ENCODE peak calls at places on chromosomes 13 and 19, in eight cellular contexts. O, R, V, H, G, L, Y and E are unnamed samples.

GRCh38 chr13:109973279-109973678 is 186.9 kb upstream of the IRS2 start:
- DNase-seq in R (no peak), V (peak; percentile 69), O (no peak), H (no peak), Y (no peak), G (no peak), L (no peak), E (no peak)

GRCh38 chr13:97239943-97240788 is 18.0 kb downstream of the MBNL2 start:
- DNase-seq in Y (no peak), L (no peak), O (no peak), R (no peak), H (no peak), V (no peak), G (no peak), E (no peak)

GRCh38 chr19:17312481-17313113 is 3.2 kb downstream of the DDA1 start:
- DNase-seq in G (no peak), L (no peak), R (no peak), H (no peak), V (peak; percentile 84), Y (no peak), O (no peak), E (no peak)

GRCh38 chr19:3907626-3908265 is 25.1 kb upstream of the NMRK2 start:
- DNase-seq in Y (no peak), R (no peak), G (no peak), H (no peak), V (no peak), L (no peak), O (no peak), E (no peak)

GRCh38 chr13:20360041-20360491 is 127.9 kb upstream of the GJB6 start:
- DNase-seq in L (no peak), Y (no peak), H (peak; percentile 43), R (no peak), O (no peak), V (no peak), G (peak; percentile 80), E (no peak)

GRCh38 chr13:111121421-111121820 is 6.3 kb downstream of the ARHGEF7 start:
- DNase-seq in L (no peak), H (no peak), Y (no peak), O (no peak), G (no peak), V (no peak), R (no peak), E (no peak)

GRCh38 chr19:19405919-19406877 is 723 bp downstream of the GATAD2A start:
- DNase-seq in R (peak; percentile 49), G (peak; percentile 60), V (peak; percentile 91), H (peak; percentile 60), Y (no peak), L (no peak), O (no peak), E (peak; percentile 38)

GRCh38 chr13:30376426-30377311 is 45.6 kb upstream of the UBE2L5 start:
- DNase-seq in Y (peak; percentile 16), R (peak; percentile 45), H (no peak), O (peak; percentile 49), G (no peak), L (no peak), V (peak; percentile 81), E (no peak)

GRCh38 chr19:40217027-40217810 is 965 bp downstream of the TTC9B start:
- DNase-seq in L (no peak), R (peak; percentile 65), Y (no peak), V (no peak), G (no peak), O (no peak), H (no peak), E (no peak)

GRCh38 chr19:53772943-53773342 is 51.2 kb downstream of the NLRP12 start:
- DNase-seq in V (no peak), G (peak; percentile 51), L (peak; percentile 21), Y (no peak), H (peak; percentile 47), R (peak; percentile 44), O (no peak), E (peak; percentile 44)

GRCh38 chr13:46386426-46386995 is 541 bp downstream of the RUBCNL start:
- DNase-seq in V (no peak), O (no peak), Y (no peak), G (no peak), H (no peak), R (no peak), L (no peak), E (no peak)

GRCh38 chr19:38496603-38497487 is 63.4 kb downstream of the RYR1 start:
- DNase-seq in G (no peak), H (no peak), L (no peak), O (no peak), R (no peak), Y (no peak), V (no peak), E (peak; percentile 94)

GRCh38 chr19:32201661-32202060 is 143.7 kb upstream of the ZNF507 start:
- DNase-seq in L (no peak), V (no peak), G (no peak), Y (no peak), H (no peak), O (no peak), R (no peak), E (no peak)

GRCh38 chr13:64263285-64263684 is 2847.6 kb upstream of the PCDH20 start:
- DNase-seq in R (no peak), H (no peak), V (no peak), O (no peak), Y (no peak), G (no peak), L (no peak), E (no peak)

GRCh38 chr13:108679989-108680388 is 50.6 kb downstream of the MYO16 start:
- DNase-seq in G (no peak), R (no peak), L (no peak), V (no peak), H (no peak), O (no peak), Y (no peak), E (no peak)

GRCh38 chr13:32720026-32720425 is 133.8 kb downstream of the PDS5B start:
- DNase-seq in H (peak; percentile 48), R (no peak), V (no peak), G (no peak), L (no peak), Y (no peak), O (no peak), E (no peak)

GRCh38 chr19:3450796-3451411 is 29.4 kb downstream of the SMIM24 start:
- DNase-seq in R (peak; percentile 34), L (no peak), G (no peak), O (no peak), V (peak; percentile 92), Y (no peak), H (peak; percentile 100), E (peak; percentile 76)

GRCh38 chr19:3034845-3035541 is 5.9 kb upstream of the TLE2 start:
- DNase-seq in R (peak; percentile 51), Y (no peak), G (no peak), O (peak; percentile 1), V (no peak), H (peak; percentile 35), L (peak; percentile 67), E (no peak)

GRCh38 chr13:30615851-30616311 is 1.8 kb upstream of the USPL1 start:
- DNase-seq in V (no peak), G (no peak), R (no peak), Y (no peak), H (peak; percentile 41), L (no peak), O (no peak), E (no peak)

GRCh38 chr13:107713314-107713713 is 502.0 kb downstream of the LIG4 start:
- DNase-seq in Y (no peak), L (no peak), R (no peak), O (no peak), H (no peak), V (no peak), G (no peak), E (no peak)

GRCh38 chr13:28394422-28394821 is 100.5 kb downstream of the FLT1 start:
- DNase-seq in H (peak; percentile 34), G (no peak), Y (no peak), O (no peak), L (no peak), R (no peak), V (no peak), E (no peak)

DNA sequence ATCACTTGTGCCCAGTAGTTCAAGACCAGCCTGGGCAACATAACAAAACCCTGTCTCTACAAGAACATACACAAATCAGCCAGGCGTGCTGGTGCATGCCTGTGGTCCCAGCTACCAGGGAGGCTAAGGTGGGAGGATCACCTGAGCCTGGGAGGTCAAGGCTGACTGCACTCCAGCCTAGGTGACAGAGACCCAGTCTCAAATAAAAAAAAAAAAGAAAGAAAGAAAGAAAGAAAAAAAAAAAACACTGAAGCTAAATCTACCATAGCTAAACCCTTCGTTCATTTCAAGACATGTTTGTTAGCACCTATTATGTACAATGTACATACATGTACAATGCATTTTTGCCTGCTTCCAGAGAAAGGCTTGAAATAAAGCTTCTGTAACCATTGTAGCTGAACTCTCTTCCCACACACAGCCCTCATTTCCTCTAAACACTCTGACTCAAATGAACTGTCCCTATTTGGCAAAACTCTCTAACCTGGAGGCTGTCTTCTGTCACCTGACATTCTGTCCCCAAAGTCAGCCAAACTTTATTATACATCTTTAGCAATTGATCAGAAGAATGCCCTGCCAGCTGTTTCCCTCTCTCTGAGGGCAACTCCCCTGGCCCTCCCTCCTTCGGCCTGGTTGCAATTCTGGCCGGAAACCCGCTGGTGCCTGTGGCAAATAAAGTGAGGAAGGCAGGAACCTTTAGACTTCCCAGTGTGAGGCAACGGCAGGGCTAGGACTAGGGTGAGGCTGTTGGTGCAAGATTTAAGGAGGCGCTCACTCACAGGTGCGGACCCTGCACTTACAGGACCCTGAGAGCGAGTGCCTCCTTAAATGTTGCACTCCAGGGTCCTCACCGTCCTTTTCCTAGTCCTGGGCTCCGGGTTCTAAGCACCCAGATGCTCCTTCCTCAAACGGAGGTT is 1.8 kb downstream of the ETHE1 start:
- DNase-seq in V (peak; percentile 94), R (peak; percentile 65), O (peak; percentile 44), Y (no peak), L (peak; percentile 78), G (peak; percentile 91), H (peak; percentile 32), E (peak; percentile 52)
- TF ChIP-seq POLR2A in V (no peak), R (no peak), O (no peak), Y (peak; percentile 20), L (no peak), G (peak; percentile 47), H (peak; percentile 1), E (no peak)

DNA sequence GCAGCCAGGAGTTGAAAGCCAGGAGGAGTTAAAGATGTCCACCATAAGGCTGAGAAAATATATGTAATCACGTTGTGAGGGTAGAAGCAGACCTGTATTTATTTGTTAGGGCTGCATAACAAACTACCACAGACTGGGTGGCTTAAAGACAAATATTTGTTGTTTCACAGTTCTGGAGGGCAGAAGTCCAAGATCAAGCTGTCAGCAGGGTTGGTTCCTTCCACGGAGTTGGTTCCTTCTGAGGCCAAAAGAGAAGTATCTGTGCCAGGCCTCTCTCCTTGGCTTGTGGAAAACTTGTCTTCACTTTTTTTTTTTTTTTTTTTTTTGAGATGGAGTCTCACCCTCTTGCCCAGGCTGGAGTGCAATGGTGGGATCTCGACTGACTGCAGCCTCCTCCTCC is 73.7 kb upstream of the SLAIN1 start:
- DNase-seq in G (no peak), Y (no peak), H (no peak), O (no peak), R (no peak), L (no peak), V (no peak), E (no peak)
- TF ChIP-seq CTCF in G (no peak), Y (no peak), H (no peak), O (no peak), R (no peak), L (no peak), V (no peak), E (no peak)

GRCh38 chr19:6116749-6117430 is 6.6 kb upstream of the RFX2 start:
- DNase-seq in V (no peak), L (no peak), H (no peak), R (no peak), G (no peak), O (no peak), Y (no peak), E (no peak)
- TF ChIP-seq POLR2A in V (no peak), L (no peak), H (no peak), R (no peak), G (no peak), O (no peak), Y (no peak), E (no peak)

GRCh38 chr19:43820098-43820860 is 6.8 kb upstream of the ZNF283 start:
- DNase-seq in R (no peak), G (no peak), H (peak; percentile 42), O (no peak), Y (no peak), V (no peak), L (no peak), E (no peak)
- TF ChIP-seq CTCF in R (no peak), G (no peak), H (no peak), O (no peak), Y (no peak), V (no peak), L (no peak), E (no peak)